ENCODE peak calls at places on chromosomes 11 and 22, in four cellular contexts. F, Z, S and H are unnamed samples.
A peak's percentile ranks its signal among the peaks of the same experiment; 100 is the strongest.

GRCh38 chr11:116610190-116610589 is 162.6 kb downstream of the BUD13 start:
- DNase-seq in F (no peak), Z (no peak), S (no peak), H (no peak)

GRCh38 chr11:69525516-69526452 is 44.3 kb downstream of the LINC01488 start:
- DNase-seq in S (no peak), Z (no peak), F (no peak), H (no peak)

GRCh38 chr11:130106381-130106780 is 36.7 kb downstream of the APLP2 start:
- DNase-seq in S (no peak), F (no peak), Z (no peak), H (no peak)

GRCh38 chr22:49213731-49214352 is 613.8 kb downstream of the BRD1 start:
- DNase-seq in Z (no peak), S (no peak), F (no peak), H (no peak)

GRCh38 chr11:110645253-110645652 is 67.0 kb downstream of the ARHGAP20 start:
- DNase-seq in Z (no peak), F (no peak), S (no peak), H (no peak)

GRCh38 chr11:26575946-26576345 is 3.9 kb upstream of the MUC15 start:
- DNase-seq in Z (no peak), S (no peak), F (no peak), H (no peak)

GRCh38 chr11:73186294-73186850 is 31.7 kb upstream of the P2RY2 start:
- DNase-seq in Z (no peak), F (no peak), S (no peak), H (no peak)

GRCh38 chr11:76637491-76638266 is 32.9 kb downstream of the LRRC32 start:
- DNase-seq in Z (no peak), S (no peak), F (no peak), H (no peak)

GRCh38 chr22:40405178-40406062 is 35.0 kb downstream of the SGSM3 start:
- DNase-seq in S (no peak), Z (no peak), F (no peak), H (no peak)

GRCh38 chr11:128488471-128488870 is 98.9 kb downstream of the ETS1 start:
- DNase-seq in S (no peak), F (peak; percentile 93), Z (peak; percentile 81), H (no peak)

GRCh38 chr22:44729391-44730012 is 22.9 kb upstream of the ARHGAP8 start:
- DNase-seq in F (peak; percentile 24), S (no peak), Z (no peak), H (peak; percentile 47)

GRCh38 chr11:113273720-113274119 is 40.7 kb upstream of the TTC12 start:
- DNase-seq in F (no peak), Z (no peak), S (no peak), H (no peak)

GRCh38 chr11:65486570-65487466 is 12.0 kb upstream of the MALAT1 start:
- DNase-seq in S (no peak), Z (no peak), F (no peak), H (no peak)

GRCh38 chr22:17370036-17370765 is 941 bp downstream of the CECR2 start:
- DNase-seq in F (no peak), S (peak; percentile 58), Z (no peak), H (no peak)
- H3K4me3 ChIP-seq in F (no peak overlapping the region), S (peak overlapping the region; percentile 74), Z (no peak overlapping the region), H (no peak overlapping the region)

DNA sequence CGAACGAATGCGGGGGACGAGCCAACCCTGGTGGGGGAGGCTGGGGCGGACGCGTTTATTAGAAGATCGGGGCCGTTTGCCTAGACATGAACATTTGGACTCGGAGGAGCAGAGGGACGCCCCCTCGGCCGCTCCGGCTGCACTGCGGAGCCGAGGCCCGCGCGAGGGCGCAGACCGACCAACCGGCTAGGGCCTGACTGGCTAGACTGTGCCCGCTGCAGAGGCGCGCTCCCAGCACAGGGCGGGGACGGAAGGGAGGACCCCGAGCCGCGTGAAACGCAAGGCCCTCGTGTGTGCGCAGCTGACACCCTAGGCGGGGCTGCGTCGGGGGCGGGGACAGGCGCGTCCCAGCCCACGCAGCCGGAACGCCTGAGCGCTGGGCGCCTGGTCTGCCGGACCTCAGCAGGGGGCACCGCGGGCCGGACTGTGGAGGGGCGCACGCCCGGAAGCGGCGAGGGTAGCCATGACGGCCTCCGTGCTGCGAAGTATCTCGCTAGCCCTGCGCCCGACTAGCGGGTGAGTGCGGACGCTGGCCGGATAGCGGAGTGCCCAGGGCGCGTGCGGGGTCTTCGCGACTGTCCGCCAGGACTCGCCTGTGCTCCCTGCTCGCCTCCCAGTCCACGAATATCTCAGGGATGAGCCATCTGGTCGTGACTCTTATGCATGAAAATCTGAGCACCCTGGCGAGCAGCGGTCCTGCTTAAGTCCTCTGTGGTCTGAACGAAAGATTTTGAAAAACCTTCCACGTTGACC is at the start of gene MRPL40:
- DNase-seq in Z (peak; percentile 83), F (peak; percentile 44), S (peak; percentile 96), H (peak; percentile 77)
- TF ChIP-seq CTCF in Z (no peak), F (no peak), S (peak; percentile 6), H (no peak)

GRCh38 chr11:43172477-43172876 is 139.3 kb upstream of the API5 start:
- DNase-seq in Z (no peak), F (no peak), S (no peak), H (no peak)

GRCh38 chr11:43177938-43178337 is 133.9 kb upstream of the API5 start:
- DNase-seq in F (no peak), Z (no peak), S (no peak), H (no peak)
- H3K4me3 ChIP-seq in F (no peak overlapping the region), Z (no peak overlapping the region), S (no peak overlapping the region), H (no peak overlapping the region)

DNA sequence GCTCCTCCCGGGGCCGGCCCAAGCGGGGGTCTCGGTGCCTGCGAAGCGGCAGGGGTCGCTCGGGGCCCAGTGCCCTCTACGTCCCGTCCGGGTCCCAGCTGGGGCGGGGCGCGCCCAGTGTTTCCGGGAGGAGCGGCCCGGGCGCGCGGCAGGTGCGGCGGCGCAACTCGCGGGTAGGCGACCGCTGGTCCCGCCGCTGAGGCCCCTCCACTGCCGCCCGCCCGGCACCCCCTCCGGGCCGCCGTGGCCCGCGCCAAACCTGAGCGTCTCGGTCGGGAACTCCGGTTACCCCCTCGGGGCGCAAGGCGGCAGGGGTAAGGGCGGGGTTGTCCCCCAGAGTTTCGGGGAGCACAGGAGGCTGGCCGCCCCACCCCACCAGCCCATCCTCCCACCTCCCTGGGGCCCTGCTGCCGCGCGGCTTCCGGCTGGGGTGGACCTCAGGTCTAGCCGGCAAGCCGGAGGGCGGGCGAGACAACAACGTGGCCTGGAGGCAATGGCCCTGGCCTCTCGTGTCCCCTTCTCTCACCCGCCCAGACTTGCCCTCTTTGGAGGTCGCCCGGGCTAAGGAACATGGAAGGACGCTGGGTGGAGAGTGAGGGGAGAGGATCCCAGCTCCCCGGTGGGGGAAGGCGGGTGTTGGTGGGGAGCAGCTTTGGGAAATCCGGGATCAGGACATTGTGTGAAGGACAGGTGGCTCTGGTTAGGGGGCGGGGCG is 416 bp upstream of the CRACR2B start:
- DNase-seq in S (peak; percentile 67), Z (no peak), F (no peak), H (no peak)
- TF ChIP-seq CTCF in S (no peak), Z (no peak), F (no peak), H (no peak)

DNA sequence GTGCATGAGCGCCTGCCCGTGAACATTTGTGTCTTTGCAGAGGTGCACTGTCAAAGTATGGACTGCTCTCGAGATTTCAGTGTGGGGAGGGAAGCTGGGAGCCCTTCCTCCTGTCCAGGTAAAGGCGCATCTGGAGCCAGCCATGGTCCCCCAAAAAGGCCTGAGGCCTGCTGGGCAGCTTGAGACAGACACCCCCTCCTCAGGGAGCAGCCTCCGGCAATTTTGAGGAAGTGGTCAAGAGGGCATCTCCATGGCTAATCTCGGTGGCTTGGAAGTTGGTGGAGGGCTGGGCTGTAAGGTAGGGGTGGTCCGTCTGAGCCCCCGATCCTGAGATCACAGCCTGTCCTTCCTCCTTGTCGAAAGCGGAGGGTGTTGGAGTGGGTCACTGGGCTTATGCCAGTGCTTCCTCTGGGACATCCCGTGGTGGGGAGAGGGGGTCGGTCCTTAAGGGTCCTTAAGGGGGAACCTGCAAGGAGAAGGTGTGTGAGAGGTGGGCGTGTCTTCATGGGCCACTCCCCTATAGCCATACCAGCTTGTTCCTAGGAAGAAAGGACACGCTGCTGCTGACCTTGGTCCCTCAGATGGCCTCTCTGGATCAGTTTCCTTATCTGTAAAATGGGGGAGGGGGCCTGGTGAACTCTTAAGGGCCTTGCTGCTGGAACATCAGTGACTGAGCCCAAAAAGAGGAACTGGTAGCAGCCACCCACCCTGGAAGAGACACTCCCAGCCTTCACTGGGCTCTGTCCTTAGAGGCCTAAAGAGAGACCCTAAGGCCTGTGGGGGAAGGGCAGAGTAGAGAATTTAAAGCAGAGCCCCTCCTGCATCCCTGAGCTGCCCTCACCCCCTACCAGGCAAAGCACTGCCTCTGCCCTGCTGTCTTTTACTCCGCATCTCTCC is 2.6 kb downstream of the KCNC1 start:
- DNase-seq in S (no peak), Z (no peak), F (no peak), H (no peak)
- H3K4me3 ChIP-seq in S (no peak overlapping the region), Z (no peak overlapping the region), F (no peak overlapping the region), H (no peak overlapping the region)